ENCODE peak calls at places on chromosomes 3 and 15, in eight cellular contexts. A is astrocyte, C is fibroblast of lung, E is neuronal stem cell, Q is mesenchymal stem cell, W is neural progenitor cell, Z is PC-9, U is PC-3. T is an unnamed sample.

GRCh38 chr3:171453175-171453868 is 6.9 kb downstream of the TNIK start:
- DNase-seq in A (no peak), Q (no peak), W (peak), C (no peak), U (no peak), Z (no peak), E (peak), T (peak)

GRCh38 chr15:43241100-43241499 is 20.3 kb upstream of the EPB42 start:
- DNase-seq in E (no peak), Z (no peak), W (no peak), U (no peak), Q (no peak), A (peak), C (peak), T (no peak)

GRCh38 chr15:93974804-93975481 is 256.4 kb upstream of the MCTP2 start:
- DNase-seq in C (peak), W (peak), U (peak), A (peak), E (peak), Z (no peak), Q (no peak), T (no peak)

GRCh38 chr3:100263583-100263982 is 2.8 kb downstream of the TBC1D23 start:
- DNase-seq in Q (peak), U (no peak), A (no peak), Z (no peak), E (no peak), C (no peak), W (no peak), T (no peak)

GRCh38 chr3:7285502-7285901 is 424.6 kb downstream of the GRM7 start:
- DNase-seq in Z (no peak), Q (no peak), E (no peak), C (no peak), U (no peak), W (peak), A (no peak), T (peak)

GRCh38 chr3:151301787-151302186 is 14.8 kb downstream of the GPR87 start:
- DNase-seq in C (peak), Z (peak), W (no peak), E (no peak), Q (peak), A (peak), U (peak), T (no peak)

GRCh38 chr3:115922681-115923347 is 299.5 kb downstream of the GAP43 start:
- DNase-seq in E (no peak), W (peak), Q (peak), Z (no peak), C (peak), A (peak), U (peak), T (peak)

GRCh38 chr3:58654466-58654865 is 12.1 kb downstream of the FAM3D start:
- DNase-seq in C (no peak), W (no peak), U (no peak), Q (no peak), A (no peak), Z (no peak), E (no peak), T (no peak)

GRCh38 chr15:78695849-78696248 is 54.8 kb upstream of the CHRNB4 start:
- DNase-seq in Z (no peak), C (no peak), E (no peak), A (no peak), Q (no peak), U (no peak), W (no peak), T (no peak)

GRCh38 chr3:47019201-47019600 is 39.7 kb downstream of the NBEAL2 start:
- DNase-seq in Z (no peak), E (no peak), A (no peak), Q (no peak), W (no peak), U (peak), C (no peak), T (no peak)

DNA sequence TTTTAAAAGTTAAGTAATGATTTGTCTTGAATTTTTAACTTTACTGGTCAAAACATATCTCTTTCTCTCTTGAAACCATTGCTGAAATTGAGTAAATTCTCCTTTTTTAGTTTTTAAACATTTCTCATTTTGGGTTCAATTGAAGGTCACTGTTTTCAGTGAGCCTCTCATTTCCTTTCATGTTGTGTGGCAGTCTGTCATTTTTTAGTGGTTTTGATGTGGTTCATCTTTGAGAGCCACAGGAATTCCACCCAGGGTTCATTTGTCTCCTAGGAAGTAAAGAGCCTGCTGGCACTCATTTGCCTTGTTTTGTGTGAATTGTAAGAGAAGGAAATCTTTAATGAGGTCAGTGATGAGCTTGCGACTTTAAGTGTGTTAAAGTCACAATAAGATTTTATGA is 10.4 kb downstream of the CLDN11 start:
- DNase-seq in U (no peak), E (no peak), W (peak), Q (peak), Z (no peak), A (peak), C (peak), T (no peak)
- H3K4me2 ChIP-seq in U (no peak), E (no peak), W (peak), Q (no peak), Z (no peak), A (peak), C (no peak), T (no peak)

DNA sequence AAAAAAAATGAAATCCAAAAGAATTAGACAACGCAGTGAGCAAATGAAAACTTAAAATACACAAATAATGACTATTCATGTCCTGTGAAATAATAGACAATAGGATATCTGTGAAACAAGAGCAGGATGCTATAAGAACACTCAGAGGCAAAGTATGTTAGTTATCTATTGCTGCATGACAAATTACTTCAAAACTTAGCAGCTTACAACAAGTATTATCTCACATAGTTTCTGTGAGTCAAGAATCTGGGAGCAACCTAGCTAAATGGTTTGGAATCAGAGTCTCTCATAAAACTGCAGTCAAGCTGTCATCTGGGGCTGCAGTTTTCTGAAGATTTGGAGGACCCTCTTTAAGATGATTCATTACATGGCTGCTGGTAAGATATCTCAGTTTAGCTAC is 36.5 kb upstream of the ZMAT3 start:
- DNase-seq in C (peak), U (peak), Z (no peak), Q (peak), W (no peak), A (peak), E (no peak), T (no peak)
- H3K27ac ChIP-seq in C (no peak), U (peak), Z (no peak), Q (peak), W (no peak), A (peak), E (no peak), T (no peak)

GRCh38 chr15:52786436-52787122 is 3.6 kb downstream of the ONECUT1 start:
- DNase-seq in Z (no peak), W (peak), E (peak), Q (no peak), C (no peak), U (no peak), A (no peak), T (no peak)

GRCh38 chr15:52789008-52789600 is 1.0 kb downstream of the ONECUT1 start:
- DNase-seq in Q (no peak), A (no peak), E (no peak), Z (no peak), W (no peak), U (no peak), C (no peak), T (no peak)

GRCh38 chr15:52788099-52788986 is 1.8 kb downstream of the ONECUT1 start:
- DNase-seq in U (no peak), C (no peak), Z (no peak), A (no peak), W (peak), Q (no peak), E (peak), T (no peak)

GRCh38 chr15:52787123-52787503 is 3.0 kb downstream of the ONECUT1 start:
- DNase-seq in A (no peak), Z (no peak), U (no peak), Q (no peak), W (peak), E (no peak), C (no peak), T (no peak)

DNA sequence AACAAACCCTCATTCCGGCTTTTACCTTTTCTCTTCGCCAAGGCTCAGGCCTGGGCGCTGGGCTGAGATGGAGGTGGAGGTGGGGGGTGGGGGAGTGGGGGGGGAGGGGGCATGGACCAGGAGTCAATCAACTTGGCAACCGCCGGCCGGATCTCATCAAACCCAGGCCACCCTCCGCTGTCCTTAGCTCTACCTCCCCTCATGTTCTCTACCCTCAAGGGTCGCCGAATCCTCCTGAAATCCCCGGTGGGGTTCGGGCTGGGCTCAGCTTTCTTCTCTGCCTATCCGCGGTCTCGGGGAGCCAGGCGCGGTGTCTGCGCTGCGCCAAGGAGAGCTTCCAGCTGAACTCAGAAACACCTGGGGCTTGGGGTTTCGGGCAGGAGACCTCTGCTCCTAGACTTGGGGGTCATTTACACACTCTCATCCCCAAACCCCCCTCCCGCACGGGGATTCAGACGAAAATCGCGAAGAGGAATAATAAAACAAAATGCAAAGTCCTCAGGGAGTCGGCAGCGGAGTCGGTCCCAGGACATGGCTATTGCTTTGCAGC is 2.5 kb downstream of the ONECUT1 start:
- DNase-seq in E (no peak), Z (no peak), Q (no peak), U (no peak), A (no peak), C (no peak), W (peak), T (no peak)
- H3K4me3 ChIP-seq in E (no peak), Z (no peak), Q (no peak), U (no peak), A (no peak), C (no peak), W (peak), T (no peak)

GRCh38 chr15:58065445-58066041 is at the start of gene ALDH1A2:
- DNase-seq in C (no peak), W (peak), E (peak), Q (no peak), Z (no peak), A (no peak), U (no peak), T (no peak)

GRCh38 chr15:58064119-58065010 is 1.1 kb downstream of the ALDH1A2 start:
- DNase-seq in Z (no peak), Q (no peak), U (no peak), C (no peak), A (no peak), W (peak), E (no peak), T (no peak)

GRCh38 chr15:58063612-58064011 is 1.9 kb downstream of the ALDH1A2 start:
- DNase-seq in A (no peak), Q (no peak), Z (no peak), E (no peak), C (no peak), W (no peak), U (no peak), T (no peak)

GRCh38 chr15:58066042-58066867 is 744 bp upstream of the ALDH1A2 start:
- DNase-seq in W (peak), E (peak), Z (no peak), U (peak), C (peak), A (no peak), Q (peak), T (no peak)

GRCh38 chr15:58065011-58065444 is 483 bp downstream of the ALDH1A2 start:
- DNase-seq in U (no peak), A (no peak), C (no peak), Z (no peak), W (peak), E (peak), Q (no peak), T (no peak)
- H3K4me2 ChIP-seq in U (no peak), A (peak), C (no peak), Z (no peak), W (peak), E (peak), Q (no peak), T (no peak)

GRCh38 chr3:188673509-188674239 is 498.1 kb upstream of the TPRG1 start:
- DNase-seq in U (peak), W (no peak), Q (peak), Z (peak), A (peak), C (peak), E (no peak), T (no peak)
- H3K27ac ChIP-seq in U (no peak), W (no peak), Q (no peak), Z (peak), A (peak), C (no peak), E (no peak), T (no peak)

T was measured in Karpas-422.